ENCODE peak calls at places on chromosomes 13 and 19, in five cellular contexts. R is skeletal muscle cell, U is LoVo, F is A673, H is foreskin fibroblast. Q is an unnamed sample.

GRCh38 chr13:62747152-62747551 is 1331.5 kb upstream of the PCDH20 start:
- DNase-seq in U (no peak), F (peak), H (peak), R (no peak), Q (no peak)

GRCh38 chr19:31314156-31314555 is 35.1 kb downstream of the TSHZ3 start:
- DNase-seq in R (no peak), H (no peak), F (no peak), U (no peak), Q (no peak)

GRCh38 chr19:3611841-3612240 is 5.2 kb upstream of the TBXA2R start:
- DNase-seq in F (no peak), H (no peak), U (no peak), R (no peak), Q (no peak)

GRCh38 chr13:98570929-98571372 is 6.0 kb downstream of the STK24 start:
- DNase-seq in R (no peak), F (no peak), H (no peak), U (peak), Q (no peak)

GRCh38 chr13:43596924-43597598 is 189.7 kb downstream of the ENOX1 start:
- DNase-seq in F (no peak), U (no peak), R (no peak), H (no peak), Q (no peak)

GRCh38 chr13:80339841-80340642 is 884 bp downstream of the SPRY2 start:
- DNase-seq in F (no peak), H (peak), R (no peak), U (peak), Q (no peak)

GRCh38 chr13:35984776-35985453 is 146.3 kb downstream of the DCLK1 start:
- DNase-seq in U (no peak), F (peak), H (no peak), R (no peak), Q (no peak)

GRCh38 chr19:10817291-10818038 is 18.5 kb downstream of the TMED1 start:
- DNase-seq in F (no peak), R (peak), H (peak), U (no peak), Q (peak)

GRCh38 chr13:76387561-76387960 is 498.6 kb downstream of the KCTD12 start:
- DNase-seq in U (no peak), F (no peak), H (peak), R (no peak), Q (no peak)

GRCh38 chr13:110425444-110425780 is 118.3 kb downstream of the COL4A2 start:
- DNase-seq in R (no peak), H (peak), U (no peak), F (no peak), Q (no peak)

GRCh38 chr19:601310-601709 is 11.6 kb downstream of the HCN2 start:
- DNase-seq in H (no peak), R (no peak), U (no peak), F (no peak), Q (no peak)

GRCh38 chr19:16445238-16446107 is 26.3 kb downstream of the EPS15L1 start:
- DNase-seq in F (no peak), U (no peak), R (peak), H (peak), Q (no peak)

GRCh38 chr19:51354103-51354741 is 12.0 kb downstream of the ETFB start:
- DNase-seq in H (no peak), U (no peak), R (no peak), F (no peak), Q (no peak)

GRCh38 chr13:95229855-95230254 is 71.4 kb downstream of the ABCC4 start:
- DNase-seq in H (no peak), R (no peak), F (no peak), U (no peak), Q (no peak)

GRCh38 chr13:99871249-99871898 is 100.2 kb downstream of the ZIC5 start:
- DNase-seq in H (no peak), F (peak), U (no peak), R (no peak), Q (no peak)

GRCh38 chr13:26025196-26025595 is 26.6 kb downstream of the SHISA2 start:
- DNase-seq in R (no peak), F (no peak), H (no peak), U (no peak), Q (no peak)

GRCh38 chr19:19554074-19555023 is 16.3 kb downstream of the CILP2 start:
- DNase-seq in F (peak), H (peak), R (no peak), U (peak), Q (no peak)

GRCh38 chr19:18093439-18094161 is 4.0 kb upstream of the MAST3 start:
- DNase-seq in R (no peak), U (peak), H (peak), F (peak), Q (no peak)

GRCh38 chr13:106532111-106532929 is 3.1 kb downstream of the EFNB2 start:
- DNase-seq in H (peak), F (no peak), U (no peak), R (no peak), Q (no peak)

GRCh38 chr19:5142725-5143097 is 173.8 kb downstream of the KDM4B start:
- DNase-seq in F (no peak), H (no peak), U (no peak), R (no peak), Q (no peak)

GRCh38 chr13:37074703-37075102 is 15.2 kb upstream of the SUPT20H start:
- DNase-seq in F (peak), R (no peak), U (peak), H (peak), Q (peak)

GRCh38 chr13:52599037-52599852 is 43.0 kb upstream of the HNRNPA1L2 start:
- DNase-seq in U (no peak), H (peak), R (no peak), F (no peak), Q (no peak)

GRCh38 chr19:4930664-4931063 is 21.4 kb downstream of the UHRF1 start:
- DNase-seq in H (no peak), F (peak), U (no peak), R (no peak), Q (no peak)